ENCODE peak calls at places on chromosome 2, in four cellular contexts. M is CD8-positive, alpha-beta memory T cell; D is uterus; W is AG08395. A is an unnamed sample.

GRCh38 chr2:47520302-47520630 is 117.3 kb downstream of the MSH2 start:
- DNase-seq in W (no peak), M (no peak), D (no peak), A (no peak)

GRCh38 chr2:196239622-196240587 is 68.5 kb upstream of the STK17B start:
- DNase-seq in D (peak), W (no peak), M (peak), A (peak)

GRCh38 chr2:17317439-17317976 is 200.7 kb downstream of the RAD51AP2 start:
- DNase-seq in W (no peak), M (no peak), D (no peak), A (no peak)

GRCh38 chr2:127674241-127675209 is 805 bp downstream of the LIMS2 start:
- DNase-seq in W (peak), D (no peak), M (no peak), A (no peak)

GRCh38 chr2:178874529-178875240 is 67.5 kb upstream of the TTN start:
- DNase-seq in D (no peak), M (no peak), W (no peak), A (no peak)

GRCh38 chr2:147049888-147050446 is 794.9 kb upstream of the ACVR2A start:
- DNase-seq in M (no peak), W (no peak), D (no peak), A (no peak)

GRCh38 chr2:202317080-202317859 is 51.7 kb downstream of the NOP58 start:
- DNase-seq in W (peak), D (peak), M (no peak), A (no peak)

GRCh38 chr2:9002637-9003365 is 683 bp downstream of the MBOAT2 start:
- DNase-seq in D (peak), W (no peak), M (peak), A (peak)

GRCh38 chr2:207422307-207422960 is 107.3 kb upstream of the CREB1 start:
- DNase-seq in W (no peak), M (no peak), D (no peak), A (no peak)

A was measured in central memory CD4-positive, alpha-beta T cell.